ENCODE peak calls at places on chromosomes 1 and 21, in four cellular contexts. One of them, this sample, is unnamed.

GRCh38 chr1:8497196-8497878 is 179.4 kb downstream of the SLC45A1 start:
- DNase-seq in K562: no peak
- DNase-seq in H1: no peak
- DNase-seq in GM12878: no peak
- DNase-seq in this sample: no peak

GRCh38 chr1:211606914-211607751 is 28.2 kb upstream of the SLC30A1 start:
- DNase-seq in K562: peak; percentile 85
- DNase-seq in H1: no peak
- DNase-seq in GM12878: peak; percentile 35
- DNase-seq in this sample: no peak

GRCh38 chr1:43545686-43546387 is 15.2 kb downstream of the PTPRF start:
- DNase-seq in K562: peak; percentile 39
- DNase-seq in H1: no peak
- DNase-seq in GM12878: no peak
- DNase-seq in this sample: peak; percentile 98

GRCh38 chr1:190908691-190909090 is 431.0 kb upstream of the BRINP3 start:
- DNase-seq in H1: no peak
- DNase-seq in K562: no peak
- DNase-seq in GM12878: no peak
- DNase-seq in this sample: no peak

GRCh38 chr1:202860744-202861419 is 28.1 kb downstream of the RABIF start:
- DNase-seq in H1: peak; percentile 78
- DNase-seq in K562: peak; percentile 64
- DNase-seq in GM12878: no peak
- DNase-seq in this sample: peak; percentile 84

GRCh38 chr1:30407862-30408580 is 315.4 kb downstream of the MATN1 start:
- DNase-seq in K562: no peak
- DNase-seq in H1: no peak
- DNase-seq in GM12878: no peak
- DNase-seq in this sample: no peak

GRCh38 chr1:193060938-193061337 is 1.5 kb downstream of the RO60 start:
- DNase-seq in GM12878: no peak
- DNase-seq in K562: peak; percentile 59
- DNase-seq in H1: no peak
- DNase-seq in this sample: no peak

GRCh38 chr1:58293388-58293787 is 253.1 kb downstream of the OMA1 start:
- DNase-seq in H1: no peak
- DNase-seq in GM12878: no peak
- DNase-seq in K562: no peak
- DNase-seq in this sample: no peak

GRCh38 chr1:226569879-226570547 is 21.4 kb downstream of the STUM start:
- DNase-seq in GM12878: no peak
- DNase-seq in K562: peak; percentile 44
- DNase-seq in H1: no peak
- DNase-seq in this sample: peak; percentile 77

GRCh38 chr1:83799474-83800085 is 199.4 kb downstream of the TTLL7 start:
- DNase-seq in GM12878: no peak
- DNase-seq in H1: no peak
- DNase-seq in K562: no peak
- DNase-seq in this sample: no peak

GRCh38 chr1:226702957-226703831 is 35.9 kb downstream of the ITPKB start:
- DNase-seq in K562: peak; percentile 49
- DNase-seq in GM12878: no peak
- DNase-seq in H1: no peak
- DNase-seq in this sample: peak; percentile 71

GRCh38 chr1:62530516-62531154 is 66.7 kb upstream of the ANGPTL3 start:
- DNase-seq in H1: peak; percentile 60
- DNase-seq in K562: peak; percentile 66
- DNase-seq in GM12878: no peak
- DNase-seq in this sample: peak; percentile 79

GRCh38 chr1:30522031-30523004 is 201.1 kb downstream of the MATN1 start:
- DNase-seq in H1: no peak
- DNase-seq in GM12878: no peak
- DNase-seq in K562: no peak
- DNase-seq in this sample: no peak

DNA sequence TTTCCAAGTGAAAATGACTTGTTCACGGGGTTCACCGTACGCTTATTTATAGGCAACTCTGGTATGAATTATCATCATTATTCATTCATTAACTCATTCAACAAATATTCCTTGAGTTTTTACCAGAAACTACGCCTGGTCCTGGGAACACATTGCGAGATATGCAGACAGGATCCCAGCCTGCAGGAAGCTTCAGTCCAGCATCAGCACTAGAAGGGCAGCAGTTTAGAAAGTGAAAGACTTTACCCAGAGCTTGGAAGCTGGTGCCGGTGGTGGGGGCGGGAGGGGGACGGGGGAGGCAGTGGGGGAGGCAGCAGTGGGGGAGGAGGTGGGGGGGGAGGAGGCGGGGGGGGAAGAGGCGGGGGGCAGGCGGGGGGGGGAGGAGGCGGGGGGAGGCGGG is 55.9 kb downstream of the SETD4 start:
- DNase-seq in GM12878: peak; percentile 7
- DNase-seq in H1: no peak
- DNase-seq in K562: no peak
- DNase-seq in this sample: no peak
- TF ChIP-seq ATF2 in GM12878: no peak
- TF ChIP-seq ATF2 in H1: no peak
- TF ChIP-seq ATF2 in K562: no peak
- TF ChIP-seq ATF2 in this sample: no peak

GRCh38 chr1:118290571-118290970 is 105.5 kb upstream of the SPAG17 start:
- DNase-seq in H1: no peak
- DNase-seq in K562: no peak
- DNase-seq in GM12878: no peak
- DNase-seq in this sample: no peak
- TF ChIP-seq ATF2 in H1: no peak
- TF ChIP-seq ATF2 in K562: no peak
- TF ChIP-seq ATF2 in GM12878: no peak
- TF ChIP-seq ATF2 in this sample: no peak

GRCh38 chr1:155300553-155301329 is 497 bp downstream of the PKLR start:
- DNase-seq in GM12878: no peak
- DNase-seq in K562: no peak
- DNase-seq in H1: no peak
- DNase-seq in this sample: no peak
- TF ChIP-seq ATF2 in GM12878: no peak
- TF ChIP-seq ATF2 in K562: no peak
- TF ChIP-seq ATF2 in H1: no peak
- TF ChIP-seq ATF2 in this sample: no peak

DNA sequence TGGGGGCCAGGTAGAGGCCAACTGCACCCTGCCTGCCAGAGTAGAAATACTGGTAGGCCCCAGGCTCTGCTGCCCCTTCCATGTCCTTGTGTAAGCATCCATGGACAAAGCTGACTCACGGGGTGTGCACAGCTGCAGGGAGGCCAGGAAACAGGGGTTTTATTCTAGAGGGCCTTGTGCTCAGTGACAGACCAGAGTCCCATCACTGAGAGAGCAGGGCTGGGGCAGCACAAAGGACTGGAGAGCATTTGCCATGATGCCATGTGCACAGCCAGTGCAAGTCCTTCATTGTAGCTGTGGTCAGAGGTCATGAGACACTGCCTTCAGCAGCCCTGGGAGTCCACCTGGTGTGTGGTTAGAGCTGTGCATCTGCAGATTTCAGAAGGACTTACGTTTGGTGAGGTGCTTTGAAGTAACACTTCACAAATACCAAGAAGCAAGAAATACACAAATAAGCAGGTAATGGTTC is 8.1 kb downstream of the ARF1 start:
- DNase-seq in H1: no peak
- DNase-seq in GM12878: no peak
- DNase-seq in K562: no peak
- DNase-seq in this sample: no peak
- TF ChIP-seq ATF2 in H1: no peak
- TF ChIP-seq ATF2 in GM12878: no peak
- TF ChIP-seq ATF2 in K562: no peak
- TF ChIP-seq ATF2 in this sample: no peak

GRCh38 chr1:162663589-162664030 is 31.3 kb downstream of the DDR2 start:
- DNase-seq in GM12878: no peak
- DNase-seq in K562: peak; percentile 23
- DNase-seq in H1: no peak
- DNase-seq in this sample: no peak
- TF ChIP-seq ATF2 in GM12878: no peak
- TF ChIP-seq ATF2 in K562: no peak
- TF ChIP-seq ATF2 in H1: no peak
- TF ChIP-seq ATF2 in this sample: no peak

This sample was measured in WTC11.